ENCODE peak calls at places on chromosome 1, in seven cellular contexts. L is fibroblast of mammary gland; M is Caco-2; E is ureter; W is kidney tubule cell; B is stimulated activated CD4-positive, alpha-beta T cell treated with anti-CD3 and anti-CD28 coated beads, Interleukin-12 subunit alpha, Interleukin-12 subunit beta, amount 100 ng/mL, for 4 hours; I is fibroblast of the conjunctiva. F is an unnamed sample.

GRCh38 chr1:109906160-109906838 is 4.3 kb upstream of the CSF1 start:
- DNase-seq in L (no peak), M (no peak), E (no peak), W (peak), B (peak), I (no peak), F (no peak)

GRCh38 chr1:42003433-42003832 is 84.7 kb upstream of the HIVEP3 start:
- DNase-seq in L (no peak), M (no peak), E (peak), W (no peak), B (no peak), I (no peak), F (no peak)

GRCh38 chr1:220430059-220430458 is 97.9 kb upstream of the MARK1 start:
- DNase-seq in L (no peak), M (peak), E (no peak), W (peak), B (no peak), I (no peak), F (no peak)

GRCh38 chr1:53293123-53293522 is 34.7 kb downstream of the LRP8 start:
- DNase-seq in L (peak), M (no peak), E (no peak), W (no peak), B (no peak), I (no peak), F (no peak)

GRCh38 chr1:50110656-50111055 is 1.9 kb downstream of the ELAVL4 start:
- DNase-seq in L (no peak), M (no peak), E (no peak), W (no peak), B (no peak), I (no peak), F (no peak)

GRCh38 chr1:22975694-22976093 is 3.0 kb upstream of the LACTBL1 start:
- DNase-seq in L (peak), M (no peak), E (no peak), W (peak), B (no peak), I (no peak), F (peak)

GRCh38 chr1:95562230-95562629 is 328.2 kb downstream of the RWDD3 start:
- DNase-seq in L (no peak), M (no peak), E (no peak), W (no peak), B (no peak), I (no peak), F (no peak)

GRCh38 chr1:4650486-4650885 is 3.9 kb upstream of the AJAP1 start:
- DNase-seq in L (peak), M (no peak), E (peak), W (peak), B (no peak), I (no peak), F (no peak)

GRCh38 chr1:245298781-245299180 is 144.0 kb downstream of the KIF26B start:
- DNase-seq in L (peak), M (no peak), E (no peak), W (peak), B (no peak), I (peak), F (no peak)

GRCh38 chr1:162855461-162856150 is 5.4 kb downstream of the CCDC190 start:
- DNase-seq in L (peak), M (no peak), E (no peak), W (peak), B (no peak), I (no peak), F (no peak)

GRCh38 chr1:211731456-211732275 is 56.2 kb upstream of the NEK2 start:
- DNase-seq in L (no peak), M (no peak), E (no peak), W (no peak), B (no peak), I (no peak), F (no peak)

GRCh38 chr1:177945943-177946650 is 23.8 kb downstream of the SEC16B start:
- DNase-seq in L (peak), M (peak), E (no peak), W (peak), B (no peak), I (peak), F (no peak)

GRCh38 chr1:201542166-201543045 is 3.5 kb downstream of the NAV1 start:
- DNase-seq in L (peak), M (no peak), E (no peak), W (no peak), B (no peak), I (peak), F (no peak)

GRCh38 chr1:20266642-20267041 is 24.0 kb upstream of the VWA5B1 start:
- DNase-seq in L (no peak), M (no peak), E (no peak), W (no peak), B (no peak), I (no peak), F (no peak)

F was measured in lower leg skin.